ENCODE peak calls at places on chromosomes 5 and 9, in four cellular contexts. One of them, this sample, is unnamed.

GRCh38 chr5:168712280-168712924 is 133.2 kb upstream of the PANK3 start:
- DNase-seq in adrenal gland: peak; percentile 49
- DNase-seq in right lobe of liver: peak; percentile 23
- DNase-seq in body of pancreas: no peak
- DNase-seq in this sample: no peak

GRCh38 chr9:111036946-111037743 is 1.1 kb downstream of the LPAR1 start:
- DNase-seq in right lobe of liver: no peak
- DNase-seq in adrenal gland: no peak
- DNase-seq in body of pancreas: no peak
- DNase-seq in this sample: peak; percentile 33

GRCh38 chr9:15735083-15735974 is 182.5 kb downstream of the CCDC171 start:
- DNase-seq in right lobe of liver: no peak
- DNase-seq in body of pancreas: no peak
- DNase-seq in adrenal gland: no peak
- DNase-seq in this sample: no peak

GRCh38 chr5:171888051-171888481 is 102.4 kb downstream of the SMIM23 start:
- DNase-seq in right lobe of liver: no peak
- DNase-seq in body of pancreas: no peak
- DNase-seq in adrenal gland: no peak
- DNase-seq in this sample: no peak

GRCh38 chr9:87829756-87830155 is 52.9 kb upstream of the SPATA31E1 start:
- DNase-seq in adrenal gland: no peak
- DNase-seq in right lobe of liver: no peak
- DNase-seq in body of pancreas: no peak
- DNase-seq in this sample: no peak

GRCh38 chr5:111367081-111367480 is 142.9 kb downstream of the CAMK4 start:
- DNase-seq in adrenal gland: no peak
- DNase-seq in right lobe of liver: no peak
- DNase-seq in body of pancreas: no peak
- DNase-seq in this sample: no peak

GRCh38 chr5:154756203-154756870 is 1.2 kb downstream of the LARP1 start:
- DNase-seq in adrenal gland: peak; percentile 70
- DNase-seq in right lobe of liver: peak; percentile 71
- DNase-seq in body of pancreas: peak; percentile 66
- DNase-seq in this sample: peak; percentile 41

GRCh38 chr9:89314955-89315354 is 3.3 kb upstream of the SECISBP2 start:
- DNase-seq in body of pancreas: no peak
- DNase-seq in adrenal gland: no peak
- DNase-seq in right lobe of liver: no peak
- DNase-seq in this sample: no peak

GRCh38 chr9:117403403-117403811 is 11.4 kb downstream of the ASTN2 start:
- DNase-seq in right lobe of liver: no peak
- DNase-seq in body of pancreas: no peak
- DNase-seq in adrenal gland: peak; percentile 71
- DNase-seq in this sample: peak; percentile 20

GRCh38 chr9:18382243-18382642 is 91.7 kb upstream of the ADAMTSL1 start:
- DNase-seq in adrenal gland: no peak
- DNase-seq in right lobe of liver: no peak
- DNase-seq in body of pancreas: no peak
- DNase-seq in this sample: no peak

GRCh38 chr9:98010450-98010849 is 27.3 kb downstream of the ANP32B start:
- DNase-seq in adrenal gland: no peak
- DNase-seq in right lobe of liver: no peak
- DNase-seq in body of pancreas: no peak
- DNase-seq in this sample: no peak

DNA sequence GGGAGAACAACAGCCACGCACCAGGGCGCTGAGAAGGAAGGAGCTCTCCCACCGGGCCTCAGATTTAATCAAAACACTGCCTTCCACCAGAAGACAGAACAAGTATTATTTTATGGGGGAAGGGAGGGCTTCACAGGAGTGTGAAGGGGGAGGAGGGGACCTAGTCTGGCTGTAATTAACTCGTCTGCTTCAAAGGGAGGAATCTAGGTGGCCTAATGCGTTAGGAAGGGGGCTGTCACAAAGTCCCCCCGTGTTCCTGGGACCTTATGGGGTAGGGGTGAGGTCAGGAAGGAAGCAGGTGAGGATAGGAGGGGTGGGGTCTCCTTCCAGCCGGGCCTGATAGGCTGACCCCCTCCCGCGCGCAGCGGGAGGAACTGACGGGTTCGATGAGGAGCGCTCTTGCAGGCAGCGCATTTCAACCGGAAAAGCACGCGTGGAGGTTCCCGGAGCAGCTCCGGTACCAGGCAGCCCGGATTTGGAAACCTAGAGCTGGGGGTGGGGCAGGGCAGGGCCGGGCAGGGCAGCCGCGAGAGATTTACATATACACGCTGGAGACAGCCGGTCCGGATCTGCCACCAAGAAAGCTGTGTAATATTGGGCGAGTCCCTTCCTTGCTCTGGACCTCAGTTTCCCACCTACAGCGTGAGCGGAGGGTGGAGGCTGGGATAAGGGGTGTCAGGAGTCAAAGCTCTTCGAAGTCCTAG is 2.0 kb downstream of the SHB start:
- DNase-seq in body of pancreas: peak; percentile 70
- DNase-seq in right lobe of liver: peak; percentile 79
- DNase-seq in adrenal gland: peak; percentile 75
- DNase-seq in this sample: peak; percentile 29
- TF ChIP-seq POLR2A in body of pancreas: peak; percentile 59
- TF ChIP-seq POLR2A in right lobe of liver: peak; percentile 81
- TF ChIP-seq POLR2A in adrenal gland: peak; percentile 33
- TF ChIP-seq POLR2A in this sample: no peak

GRCh38 chr9:92749934-92750315 is 14.7 kb downstream of the BICD2 start:
- DNase-seq in adrenal gland: no peak
- DNase-seq in body of pancreas: no peak
- DNase-seq in right lobe of liver: peak; percentile 36
- DNase-seq in this sample: no peak
- H3K4me1 ChIP-seq in adrenal gland: peaks cover 8% of the 10 kb centered on the region
- H3K4me1 ChIP-seq in body of pancreas: peaks cover 26% of the 10 kb centered on the region
- H3K4me1 ChIP-seq in right lobe of liver: no peaks in the 10 kb centered on the region
- H3K4me1 ChIP-seq in this sample: peaks cover 33% of the 10 kb centered on the region

DNA sequence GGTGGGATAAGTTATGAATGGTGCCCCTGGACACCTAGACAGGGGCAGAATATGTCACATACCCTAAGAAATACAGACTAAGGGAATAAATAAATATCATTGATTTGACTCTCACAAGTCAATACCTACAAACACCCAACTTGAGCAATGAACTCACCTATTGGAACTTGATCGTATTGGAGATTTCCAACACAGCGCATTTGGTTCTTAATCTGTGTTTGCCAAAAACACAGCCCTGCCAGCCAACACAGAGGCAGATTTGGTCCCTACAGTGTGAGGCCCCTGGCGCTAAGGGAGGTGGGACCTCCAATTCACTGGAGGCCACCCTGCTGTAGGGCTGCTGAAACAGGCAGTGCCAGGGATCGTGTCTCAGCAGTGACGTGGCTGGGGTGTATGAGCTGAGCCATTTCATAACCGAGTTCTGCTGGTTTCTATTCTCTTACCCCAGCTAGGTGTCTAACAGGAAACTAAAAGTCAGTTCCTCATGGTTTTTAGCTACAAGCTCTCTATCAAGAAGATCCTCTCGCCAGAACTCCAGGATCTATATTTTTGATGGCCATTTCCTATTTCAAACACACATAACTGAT is 84.5 kb downstream of the SLC1A1 start:
- DNase-seq in body of pancreas: no peak
- DNase-seq in right lobe of liver: peak; percentile 57
- DNase-seq in adrenal gland: no peak
- DNase-seq in this sample: no peak
- TF ChIP-seq POLR2A in body of pancreas: no peak
- TF ChIP-seq POLR2A in right lobe of liver: no peak
- TF ChIP-seq POLR2A in adrenal gland: no peak
- TF ChIP-seq POLR2A in this sample: no peak

DNA sequence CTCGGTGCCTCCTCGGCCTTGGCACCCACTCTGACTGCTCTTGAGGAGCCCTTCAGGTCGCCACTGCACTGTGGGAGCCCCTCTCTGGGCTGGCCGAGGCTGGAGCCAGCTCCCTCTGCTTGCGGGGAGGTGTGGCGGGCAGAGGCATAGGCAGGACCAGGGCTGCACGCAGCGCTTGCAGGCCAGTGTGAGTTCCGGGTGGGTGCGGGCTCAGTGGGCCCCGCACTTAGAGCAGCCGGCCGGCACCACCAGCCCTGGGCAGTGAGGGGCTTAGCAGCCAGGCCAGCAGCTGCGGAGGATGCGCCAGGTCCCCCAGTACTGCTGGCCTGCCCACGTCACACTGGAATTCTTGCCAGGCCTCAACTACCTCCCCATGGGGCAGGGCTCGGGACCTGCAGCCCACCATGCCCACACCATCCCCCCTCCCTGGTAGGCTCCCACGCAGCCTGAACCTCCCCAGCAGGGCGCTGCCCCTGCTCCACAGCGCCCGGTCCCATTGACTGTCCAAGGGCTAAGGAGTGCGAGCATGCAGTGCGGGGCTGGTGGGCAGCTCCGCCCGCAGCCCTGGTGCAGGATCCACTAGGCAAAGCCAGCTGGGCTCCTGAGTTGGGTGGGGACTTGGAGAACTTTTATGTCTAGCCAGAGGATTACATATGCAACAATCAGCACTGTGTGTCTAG is 602.9 kb upstream of the ST8SIA4 start:
- DNase-seq in right lobe of liver: no peak
- DNase-seq in adrenal gland: no peak
- DNase-seq in body of pancreas: no peak
- DNase-seq in this sample: no peak
- H3K4me1 ChIP-seq in right lobe of liver: no peaks in the 10 kb centered on the region
- H3K4me1 ChIP-seq in adrenal gland: no peaks in the 10 kb centered on the region
- H3K4me1 ChIP-seq in body of pancreas: no peaks in the 10 kb centered on the region
- H3K4me1 ChIP-seq in this sample: no peaks in the 10 kb centered on the region

This sample was measured in testis.